ENCODE peak calls at places on chromosomes 3 and 15, in nine cellular contexts. One of them, this sample, is unnamed.
A peak's percentile ranks its signal among the peaks of the same experiment; 100 is the strongest.

GRCh38 chr15:35692256-35692867 is 146.4 kb upstream of the DPH6 start:
- DNase-seq in heart left ventricle: no peak
- DNase-seq in IMR-90: no peak
- DNase-seq in uterus: no peak
- DNase-seq in body of pancreas: no peak
- DNase-seq in testis: no peak
- DNase-seq in sigmoid colon: no peak
- DNase-seq in HCT116: no peak
- DNase-seq in ovary: no peak
- DNase-seq in this sample: no peak

GRCh38 chr15:82298520-82298919 is 35.9 kb downstream of the SAXO2 start:
- DNase-seq in heart left ventricle: no peak
- DNase-seq in IMR-90: no peak
- DNase-seq in uterus: no peak
- DNase-seq in body of pancreas: no peak
- DNase-seq in testis: peak; percentile 53
- DNase-seq in sigmoid colon: no peak
- DNase-seq in HCT116: no peak
- DNase-seq in ovary: no peak
- DNase-seq in this sample: no peak

GRCh38 chr3:16067837-16068471 is 106.5 kb upstream of the GALNT15 start:
- DNase-seq in heart left ventricle: no peak
- DNase-seq in IMR-90: peak; percentile 48
- DNase-seq in uterus: no peak
- DNase-seq in body of pancreas: no peak
- DNase-seq in testis: no peak
- DNase-seq in sigmoid colon: no peak
- DNase-seq in HCT116: no peak
- DNase-seq in ovary: no peak
- DNase-seq in this sample: no peak

GRCh38 chr15:32096867-32097266 is 66.6 kb downstream of the CHRNA7 start:
- DNase-seq in heart left ventricle: no peak
- DNase-seq in IMR-90: no peak
- DNase-seq in uterus: no peak
- DNase-seq in body of pancreas: no peak
- DNase-seq in testis: no peak
- DNase-seq in sigmoid colon: no peak
- DNase-seq in HCT116: no peak
- DNase-seq in ovary: no peak
- DNase-seq in this sample: no peak

GRCh38 chr3:143301031-143301430 is 181.5 kb downstream of the CHST2 start:
- DNase-seq in heart left ventricle: no peak
- DNase-seq in IMR-90: no peak
- DNase-seq in uterus: no peak
- DNase-seq in body of pancreas: no peak
- DNase-seq in testis: no peak
- DNase-seq in sigmoid colon: no peak
- DNase-seq in HCT116: no peak
- DNase-seq in ovary: no peak
- DNase-seq in this sample: no peak

GRCh38 chr3:195544634-195545033 is 1.5 kb upstream of the PPP1R2 start:
- DNase-seq in heart left ventricle: peak; percentile 70
- DNase-seq in IMR-90: no peak
- DNase-seq in uterus: peak; percentile 51
- DNase-seq in body of pancreas: peak; percentile 34
- DNase-seq in testis: no peak
- DNase-seq in sigmoid colon: peak; percentile 70
- DNase-seq in HCT116: no peak
- DNase-seq in ovary: peak; percentile 51
- DNase-seq in this sample: no peak

GRCh38 chr3:59772416-59773408 is 722.9 kb upstream of the CFAP20DC start:
- DNase-seq in heart left ventricle: no peak
- DNase-seq in IMR-90: no peak
- DNase-seq in uterus: no peak
- DNase-seq in body of pancreas: no peak
- DNase-seq in testis: no peak
- DNase-seq in sigmoid colon: no peak
- DNase-seq in HCT116: no peak
- DNase-seq in ovary: no peak
- DNase-seq in this sample: no peak

GRCh38 chr15:84734794-84735479 is 13.5 kb upstream of the ZNF592 start:
- DNase-seq in heart left ventricle: peak; percentile 51
- DNase-seq in IMR-90: peak; percentile 63
- DNase-seq in uterus: no peak
- DNase-seq in body of pancreas: peak; percentile 75
- DNase-seq in testis: peak; percentile 36
- DNase-seq in sigmoid colon: peak; percentile 70
- DNase-seq in HCT116: peak; percentile 85
- DNase-seq in ovary: no peak
- DNase-seq in this sample: no peak

GRCh38 chr3:147903037-147903436 is 493.9 kb downstream of the ZIC1 start:
- DNase-seq in heart left ventricle: no peak
- DNase-seq in IMR-90: no peak
- DNase-seq in uterus: no peak
- DNase-seq in body of pancreas: no peak
- DNase-seq in testis: no peak
- DNase-seq in sigmoid colon: no peak
- DNase-seq in HCT116: no peak
- DNase-seq in ovary: no peak
- DNase-seq in this sample: no peak

GRCh38 chr3:62874398-62875102 is 666 bp downstream of the CADPS start:
- DNase-seq in heart left ventricle: no peak
- DNase-seq in IMR-90: no peak
- DNase-seq in uterus: no peak
- DNase-seq in body of pancreas: no peak
- DNase-seq in testis: peak; percentile 33
- DNase-seq in sigmoid colon: no peak
- DNase-seq in HCT116: no peak
- DNase-seq in ovary: no peak
- DNase-seq in this sample: no peak

GRCh38 chr15:59688383-59688887 is 685 bp downstream of the BNIP2 start:
- DNase-seq in heart left ventricle: no peak
- DNase-seq in IMR-90: peak; percentile 77
- DNase-seq in uterus: no peak
- DNase-seq in body of pancreas: no peak
- DNase-seq in testis: peak; percentile 62
- DNase-seq in sigmoid colon: peak; percentile 55
- DNase-seq in HCT116: peak; percentile 6
- DNase-seq in ovary: no peak
- DNase-seq in this sample: no peak

GRCh38 chr3:110343376-110343775 is 728.2 kb upstream of the NECTIN3 start:
- DNase-seq in heart left ventricle: no peak
- DNase-seq in IMR-90: peak; percentile 33
- DNase-seq in uterus: no peak
- DNase-seq in body of pancreas: no peak
- DNase-seq in testis: no peak
- DNase-seq in sigmoid colon: no peak
- DNase-seq in HCT116: peak; percentile 13
- DNase-seq in ovary: no peak
- DNase-seq in this sample: no peak

GRCh38 chr3:179671709-179672337 is 19.0 kb downstream of the USP13 start:
- DNase-seq in heart left ventricle: no peak
- DNase-seq in IMR-90: peak; percentile 58
- DNase-seq in uterus: peak; percentile 46
- DNase-seq in body of pancreas: no peak
- DNase-seq in testis: no peak
- DNase-seq in sigmoid colon: no peak
- DNase-seq in HCT116: no peak
- DNase-seq in ovary: no peak
- DNase-seq in this sample: no peak

GRCh38 chr3:133262371-133262770 is 137.5 kb upstream of the BFSP2 start:
- DNase-seq in heart left ventricle: no peak
- DNase-seq in IMR-90: no peak
- DNase-seq in uterus: no peak
- DNase-seq in body of pancreas: no peak
- DNase-seq in testis: no peak
- DNase-seq in sigmoid colon: no peak
- DNase-seq in HCT116: no peak
- DNase-seq in ovary: no peak
- DNase-seq in this sample: no peak

GRCh38 chr3:4839278-4839677 is 140.0 kb upstream of the BHLHE40 start:
- DNase-seq in heart left ventricle: no peak
- DNase-seq in IMR-90: no peak
- DNase-seq in uterus: no peak
- DNase-seq in body of pancreas: no peak
- DNase-seq in testis: no peak
- DNase-seq in sigmoid colon: no peak
- DNase-seq in HCT116: no peak
- DNase-seq in ovary: no peak
- DNase-seq in this sample: no peak

GRCh38 chr3:67564008-67564407 is 90.4 kb downstream of the SUCLG2 start:
- DNase-seq in heart left ventricle: no peak
- DNase-seq in IMR-90: peak; percentile 22
- DNase-seq in uterus: no peak
- DNase-seq in body of pancreas: no peak
- DNase-seq in testis: no peak
- DNase-seq in sigmoid colon: no peak
- DNase-seq in HCT116: no peak
- DNase-seq in ovary: no peak
- DNase-seq in this sample: no peak

GRCh38 chr3:180980612-180981011 is 8.9 kb downstream of the DNAJC19 start:
- DNase-seq in heart left ventricle: no peak
- DNase-seq in IMR-90: peak; percentile 64
- DNase-seq in uterus: no peak
- DNase-seq in body of pancreas: no peak
- DNase-seq in testis: no peak
- DNase-seq in sigmoid colon: no peak
- DNase-seq in HCT116: no peak
- DNase-seq in ovary: no peak
- DNase-seq in this sample: no peak

GRCh38 chr15:100284701-100285100 is 57.1 kb downstream of the ADAMTS17 start:
- DNase-seq in heart left ventricle: peak; percentile 88
- DNase-seq in IMR-90: no peak
- DNase-seq in uterus: peak; percentile 57
- DNase-seq in body of pancreas: peak; percentile 75
- DNase-seq in testis: peak; percentile 68
- DNase-seq in sigmoid colon: peak; percentile 90
- DNase-seq in HCT116: no peak
- DNase-seq in ovary: peak; percentile 85
- DNase-seq in this sample: peak; percentile 93

GRCh38 chr3:81195483-81195882 is 566.0 kb downstream of the GBE1 start:
- DNase-seq in heart left ventricle: no peak
- DNase-seq in IMR-90: no peak
- DNase-seq in uterus: no peak
- DNase-seq in body of pancreas: no peak
- DNase-seq in testis: no peak
- DNase-seq in sigmoid colon: no peak
- DNase-seq in HCT116: no peak
- DNase-seq in ovary: no peak
- DNase-seq in this sample: no peak

GRCh38 chr3:72368331-72368975 is 479.8 kb downstream of the SHQ1 start:
- DNase-seq in heart left ventricle: no peak
- DNase-seq in IMR-90: peak; percentile 19
- DNase-seq in uterus: no peak
- DNase-seq in body of pancreas: no peak
- DNase-seq in testis: no peak
- DNase-seq in sigmoid colon: no peak
- DNase-seq in HCT116: no peak
- DNase-seq in ovary: no peak
- DNase-seq in this sample: no peak
- TF ChIP-seq POLR2A in heart left ventricle: no peak
- TF ChIP-seq POLR2A in IMR-90: no peak
- TF ChIP-seq POLR2A in uterus: no peak
- TF ChIP-seq POLR2A in body of pancreas: no peak
- TF ChIP-seq POLR2A in testis: no peak
- TF ChIP-seq POLR2A in sigmoid colon: no peak
- TF ChIP-seq POLR2A in HCT116: no peak
- TF ChIP-seq POLR2A in ovary: no peak
- TF ChIP-seq POLR2A in this sample: no peak

DNA sequence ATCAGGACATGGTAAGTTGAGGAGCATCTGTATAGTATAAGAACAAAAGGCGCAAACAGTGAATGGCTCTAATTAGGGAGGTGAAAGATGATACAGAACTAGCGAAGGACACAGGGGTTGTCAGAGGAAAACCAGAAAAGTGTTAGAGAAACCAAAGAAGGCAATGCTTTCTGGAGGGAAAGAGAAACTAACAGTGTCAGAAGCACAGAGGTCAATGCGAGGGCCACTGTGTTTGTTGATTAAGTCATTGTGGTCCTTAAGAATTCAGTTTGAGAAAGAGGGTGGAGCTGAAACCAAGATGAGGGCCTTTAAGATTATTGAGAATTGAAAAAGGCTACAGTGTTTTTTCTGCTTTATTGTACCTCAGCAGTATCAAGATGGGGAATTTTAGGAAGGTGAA is 28.8 kb downstream of the ATG7 start:
- DNase-seq in heart left ventricle: no peak
- DNase-seq in IMR-90: peak; percentile 59
- DNase-seq in uterus: no peak
- DNase-seq in body of pancreas: no peak
- DNase-seq in testis: no peak
- DNase-seq in sigmoid colon: no peak
- DNase-seq in HCT116: no peak
- DNase-seq in ovary: no peak
- DNase-seq in this sample: no peak
- H3K36me3 ChIP-seq in heart left ventricle: no peaks in the 10 kb centered on the region
- H3K36me3 ChIP-seq in IMR-90: peaks cover 14% of the 10 kb centered on the region
- H3K36me3 ChIP-seq in uterus: no peaks in the 10 kb centered on the region
- H3K36me3 ChIP-seq in body of pancreas: no peaks in the 10 kb centered on the region
- H3K36me3 ChIP-seq in testis: no peaks in the 10 kb centered on the region
- H3K36me3 ChIP-seq in sigmoid colon: no peaks in the 10 kb centered on the region
- H3K36me3 ChIP-seq in HCT116: peaks cover 11% of the 10 kb centered on the region
- H3K36me3 ChIP-seq in ovary: no peaks in the 10 kb centered on the region
- H3K36me3 ChIP-seq in this sample: peaks cover 1% of the 10 kb centered on the region

DNA sequence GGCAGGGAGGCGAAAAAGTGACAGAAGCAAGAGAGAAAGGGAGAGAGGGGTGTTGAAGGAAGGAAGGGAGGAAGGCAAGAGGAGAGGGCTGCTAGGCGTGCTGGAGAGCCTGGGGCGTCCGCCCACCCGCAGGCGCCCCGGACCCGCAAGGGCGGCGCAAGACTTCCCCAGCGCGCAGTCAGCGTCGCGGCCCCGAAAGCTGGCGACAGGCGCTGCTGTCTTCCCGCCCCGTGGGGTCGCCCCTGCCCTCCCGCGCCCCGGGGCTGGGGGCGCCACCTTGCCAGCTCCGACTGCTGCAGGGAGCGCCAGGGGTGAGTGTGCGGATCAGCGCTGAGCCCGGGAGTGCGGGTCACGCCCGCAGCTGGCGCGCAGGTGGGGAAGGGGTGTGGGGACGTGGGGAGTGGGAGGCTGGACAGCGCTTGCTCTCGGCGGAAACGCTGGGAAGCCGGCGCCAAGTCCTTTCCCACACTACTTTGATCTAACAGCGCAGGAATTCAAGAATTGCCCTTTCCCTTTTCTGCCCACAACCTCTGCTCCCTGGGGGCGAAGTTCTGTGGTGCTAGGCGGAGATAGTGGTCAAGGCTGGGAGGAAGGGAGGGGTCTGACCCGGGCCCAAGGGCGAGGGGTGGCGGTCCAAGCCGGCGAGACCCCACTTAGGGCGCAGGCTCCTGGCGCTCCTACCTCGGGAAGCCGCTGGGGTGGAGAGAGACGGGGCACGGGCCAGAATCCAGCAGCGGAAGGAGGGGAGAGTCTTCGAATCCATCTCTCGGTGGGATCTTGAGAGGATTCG is 266.1 kb downstream of the CGGBP1 start:
- DNase-seq in heart left ventricle: no peak
- DNase-seq in IMR-90: no peak
- DNase-seq in uterus: no peak
- DNase-seq in body of pancreas: peak; percentile 48
- DNase-seq in testis: peak; percentile 16
- DNase-seq in sigmoid colon: no peak
- DNase-seq in HCT116: no peak
- DNase-seq in ovary: no peak
- DNase-seq in this sample: peak; percentile 21
- H3K4me3 ChIP-seq in heart left ventricle: peak within 1 kb of the TSS; percentile 56
- H3K4me3 ChIP-seq in IMR-90: no peak within 1 kb of the TSS
- H3K4me3 ChIP-seq in uterus: no peak within 1 kb of the TSS
- H3K4me3 ChIP-seq in body of pancreas: no peak within 1 kb of the TSS
- H3K4me3 ChIP-seq in testis: peak within 1 kb of the TSS; percentile 39
- H3K4me3 ChIP-seq in sigmoid colon: peak within 1 kb of the TSS; percentile 22
- H3K4me3 ChIP-seq in HCT116: no peak within 1 kb of the TSS
- H3K4me3 ChIP-seq in ovary: peak within 1 kb of the TSS; percentile 28
- H3K4me3 ChIP-seq in this sample: peak within 1 kb of the TSS; percentile 17

GRCh38 chr15:80152896-80153876 is at the start of gene FAH:
- DNase-seq in heart left ventricle: no peak
- DNase-seq in IMR-90: peak; percentile 53
- DNase-seq in uterus: no peak
- DNase-seq in body of pancreas: peak; percentile 38
- DNase-seq in testis: no peak
- DNase-seq in sigmoid colon: no peak
- DNase-seq in HCT116: no peak
- DNase-seq in ovary: no peak
- DNase-seq in this sample: no peak
- TF ChIP-seq POLR2A in heart left ventricle: no peak
- TF ChIP-seq POLR2A in IMR-90: no peak
- TF ChIP-seq POLR2A in uterus: peak; percentile 41
- TF ChIP-seq POLR2A in body of pancreas: no peak
- TF ChIP-seq POLR2A in testis: no peak
- TF ChIP-seq POLR2A in sigmoid colon: no peak
- TF ChIP-seq POLR2A in HCT116: no peak
- TF ChIP-seq POLR2A in ovary: peak; percentile 34
- TF ChIP-seq POLR2A in this sample: peak; percentile 79

This sample was measured in right lobe of liver.